ENCODE peak calls at places on chromosome 18, in nine cellular contexts. One of them, this sample, is unnamed.

GRCh38 chr18:3885209-3885792 is 435.3 kb downstream of the TGIF1 start:
- DNase-seq in tibial nerve: no peak
- DNase-seq in CD8-positive, alpha-beta T cell: no peak
- DNase-seq in EL: peak
- DNase-seq in A673: peak
- DNase-seq in stromal cell of bone marrow: no peak
- DNase-seq in sigmoid colon: no peak
- DNase-seq in heart right ventricle: no peak
- DNase-seq in germinal center: peak
- DNase-seq in this sample: no peak

GRCh38 chr18:48009116-48009825 is 78.8 kb upstream of the SMAD2 start:
- DNase-seq in sigmoid colon: no peak
- DNase-seq in tibial nerve: no peak
- DNase-seq in CD8-positive, alpha-beta T cell: no peak
- DNase-seq in heart right ventricle: no peak
- DNase-seq in A673: no peak
- DNase-seq in germinal center: no peak
- DNase-seq in stromal cell of bone marrow: no peak
- DNase-seq in EL: no peak
- DNase-seq in this sample: no peak

GRCh38 chr18:28684746-28685145 is 507.8 kb upstream of the CDH2 start:
- DNase-seq in heart right ventricle: no peak
- DNase-seq in stromal cell of bone marrow: peak
- DNase-seq in germinal center: no peak
- DNase-seq in A673: no peak
- DNase-seq in EL: peak
- DNase-seq in CD8-positive, alpha-beta T cell: no peak
- DNase-seq in sigmoid colon: no peak
- DNase-seq in tibial nerve: no peak
- DNase-seq in this sample: no peak

GRCh38 chr18:4172491-4172890 is 282.6 kb downstream of the DLGAP1 start:
- DNase-seq in EL: no peak
- DNase-seq in tibial nerve: no peak
- DNase-seq in stromal cell of bone marrow: no peak
- DNase-seq in CD8-positive, alpha-beta T cell: no peak
- DNase-seq in heart right ventricle: no peak
- DNase-seq in A673: no peak
- DNase-seq in germinal center: no peak
- DNase-seq in sigmoid colon: no peak
- DNase-seq in this sample: no peak

GRCh38 chr18:67710639-67711038 is 194.1 kb upstream of the DSEL start:
- DNase-seq in heart right ventricle: no peak
- DNase-seq in A673: no peak
- DNase-seq in CD8-positive, alpha-beta T cell: no peak
- DNase-seq in sigmoid colon: no peak
- DNase-seq in EL: no peak
- DNase-seq in stromal cell of bone marrow: no peak
- DNase-seq in tibial nerve: no peak
- DNase-seq in germinal center: no peak
- DNase-seq in this sample: no peak

GRCh38 chr18:64331419-64331818 is 182.5 kb upstream of the LINC00305 start:
- DNase-seq in CD8-positive, alpha-beta T cell: no peak
- DNase-seq in EL: no peak
- DNase-seq in sigmoid colon: no peak
- DNase-seq in stromal cell of bone marrow: no peak
- DNase-seq in A673: no peak
- DNase-seq in germinal center: no peak
- DNase-seq in tibial nerve: no peak
- DNase-seq in heart right ventricle: no peak
- DNase-seq in this sample: no peak

GRCh38 chr18:13165636-13166423 is 52.7 kb upstream of the LDLRAD4 start:
- DNase-seq in CD8-positive, alpha-beta T cell: no peak
- DNase-seq in A673: no peak
- DNase-seq in EL: no peak
- DNase-seq in germinal center: no peak
- DNase-seq in stromal cell of bone marrow: no peak
- DNase-seq in heart right ventricle: no peak
- DNase-seq in sigmoid colon: no peak
- DNase-seq in tibial nerve: no peak
- DNase-seq in this sample: no peak

GRCh38 chr18:4631239-4631638 is 176.1 kb upstream of the DLGAP1 start:
- DNase-seq in germinal center: no peak
- DNase-seq in EL: no peak
- DNase-seq in stromal cell of bone marrow: no peak
- DNase-seq in heart right ventricle: no peak
- DNase-seq in A673: no peak
- DNase-seq in CD8-positive, alpha-beta T cell: no peak
- DNase-seq in sigmoid colon: no peak
- DNase-seq in tibial nerve: no peak
- DNase-seq in this sample: no peak

GRCh38 chr18:48797841-48798255 is 152.9 kb downstream of the SMAD7 start:
- DNase-seq in A673: no peak
- DNase-seq in CD8-positive, alpha-beta T cell: no peak
- DNase-seq in germinal center: no peak
- DNase-seq in stromal cell of bone marrow: no peak
- DNase-seq in heart right ventricle: no peak
- DNase-seq in tibial nerve: no peak
- DNase-seq in EL: no peak
- DNase-seq in sigmoid colon: peak
- DNase-seq in this sample: no peak